ENCODE peak calls at places on chromosomes 2 and 18, in nine cellular contexts. V is aorta; H is HepG2; N is transverse colon; R is CD8-positive, alpha-beta memory T cell; F is left ventricle myocardium inferior; A is PC-3; J is upper lobe of right lung; X is hepatocyte. D is an unnamed sample. For H3K27me3, H3K9me3 and H3K4me1, the result is how much of the 10 kb centered on the place peaks cover.

GRCh38 chr2:152822669-152823068 is 104.2 kb downstream of the ARL6IP6 start:
- DNase-seq in V (no peak), H (no peak), N (no peak), R (no peak), F (no peak), A (no peak), J (no peak), X (peak), D (no peak)

GRCh38 chr2:237917696-237918374 is 49.0 kb upstream of the UBE2F start:
- DNase-seq in V (no peak), H (no peak), N (no peak), R (no peak), F (no peak), A (no peak), J (no peak), X (no peak), D (no peak)

GRCh38 chr2:145530653-145531052 is 1010.7 kb upstream of the ZEB2 start:
- DNase-seq in V (no peak), H (no peak), N (no peak), R (no peak), F (no peak), A (peak), J (no peak), X (no peak), D (no peak)

GRCh38 chr2:134609924-134610498 is 108.8 kb downstream of the TMEM163 start:
- DNase-seq in V (no peak), H (no peak), N (no peak), R (no peak), F (no peak), A (no peak), J (no peak), X (no peak), D (no peak)

GRCh38 chr2:124810132-124810531 is 785.0 kb downstream of the CNTNAP5 start:
- DNase-seq in V (no peak), H (peak), N (peak), R (no peak), F (peak), A (peak), J (no peak), X (peak), D (no peak)

GRCh38 chr2:25340340-25340886 is 1.3 kb downstream of the DNMT3A start:
- DNase-seq in V (no peak), H (no peak), N (peak), R (no peak), F (peak), A (no peak), J (no peak), X (peak), D (peak)

GRCh38 chr2:33437297-33437696 is 39.2 kb upstream of the RASGRP3 start:
- DNase-seq in V (no peak), H (no peak), N (no peak), R (no peak), F (no peak), A (peak), J (no peak), X (no peak), D (no peak)

GRCh38 chr2:227436436-227436835 is 35.5 kb upstream of the AGFG1 start:
- DNase-seq in V (no peak), H (no peak), N (no peak), R (no peak), F (no peak), A (no peak), J (no peak), X (no peak), D (no peak)

GRCh38 chr2:216519154-216519762 is 20.6 kb downstream of the RPL37A start:
- DNase-seq in V (no peak), H (peak), N (peak), R (no peak), F (no peak), A (peak), J (no peak), X (peak), D (no peak)

GRCh38 chr2:45637440-45637839 is 14.0 kb upstream of the PRKCE start:
- DNase-seq in V (no peak), H (no peak), N (no peak), R (no peak), F (no peak), A (peak), J (no peak), X (no peak), D (no peak)

GRCh38 chr2:39661771-39662325 is 3.9 kb upstream of the TMEM178A start:
- DNase-seq in V (no peak), H (no peak), N (no peak), R (no peak), F (no peak), A (no peak), J (no peak), X (no peak), D (no peak)

GRCh38 chr2:98912221-98912851 is 23.7 kb downstream of the CRACDL start:
- DNase-seq in V (peak), H (no peak), N (no peak), R (no peak), F (no peak), A (peak), J (peak), X (peak), D (peak)

GRCh38 chr2:46358713-46359112 is 61.5 kb downstream of the EPAS1 start:
- DNase-seq in V (no peak), H (peak), N (no peak), R (no peak), F (no peak), A (no peak), J (no peak), X (no peak), D (no peak)

GRCh38 chr2:18988557-18989232 is 369.7 kb downstream of the OSR1 start:
- DNase-seq in V (no peak), H (no peak), N (no peak), R (no peak), F (no peak), A (no peak), J (no peak), X (no peak), D (no peak)

GRCh38 chr2:174967693-174968260 is 37.4 kb downstream of the CHN1 start:
- DNase-seq in V (no peak), H (no peak), N (no peak), R (no peak), F (no peak), A (no peak), J (no peak), X (no peak), D (no peak)

GRCh38 chr18:29430416-29430815 is 1253.5 kb upstream of the CDH2 start:
- DNase-seq in V (no peak), H (no peak), N (no peak), R (no peak), F (no peak), A (peak), J (no peak), X (no peak), D (no peak)

GRCh38 chr2:25103287-25103871 is 61.5 kb downstream of the EFR3B start:
- DNase-seq in V (no peak), H (no peak), N (no peak), R (no peak), F (no peak), A (peak), J (no peak), X (peak), D (no peak)

GRCh38 chr2:148674063-148675020 is 29.8 kb downstream of the EPC2 start:
- DNase-seq in V (no peak), H (peak), N (no peak), R (no peak), F (no peak), A (peak), J (no peak), X (peak), D (no peak)

GRCh38 chr18:44826418-44827259 is 146.0 kb downstream of the SETBP1 start:
- DNase-seq in V (peak), H (no peak), N (peak), R (no peak), F (peak), A (peak), J (no peak), X (peak), D (peak)

GRCh38 chr2:226956659-226957058 is 120.8 kb downstream of the RHBDD1 start:
- DNase-seq in V (no peak), H (peak), N (no peak), R (no peak), F (no peak), A (no peak), J (no peak), X (no peak), D (no peak)

GRCh38 chr2:38076250-38076709 is 329 bp upstream of the CYP1B1 start:
- DNase-seq in V (peak), H (no peak), N (peak), R (no peak), F (peak), A (peak), J (peak), X (peak), D (peak)

GRCh38 chr2:71464389-71464788 is 11.0 kb downstream of the DYSF start:
- DNase-seq in V (no peak), H (no peak), N (no peak), R (no peak), F (no peak), A (no peak), J (peak), X (no peak), D (no peak)
- H3K27me3 ChIP-seq in V (under half), H (half or more), N (half or more), R (under half), F (under half), A (under half), J (under half), X (half or more), D (under half)

GRCh38 chr18:47908523-47909039 is 21.9 kb downstream of the SMAD2 start:
- DNase-seq in V (no peak), H (no peak), N (no peak), R (no peak), F (no peak), A (no peak), J (no peak), X (no peak), D (no peak)

GRCh38 chr18:47906408-47906807 is 24.1 kb downstream of the SMAD2 start:
- DNase-seq in V (no peak), H (no peak), N (no peak), R (no peak), F (no peak), A (no peak), J (no peak), X (no peak), D (no peak)

GRCh38 chr18:47901624-47902362 is 28.7 kb downstream of the SMAD2 start:
- DNase-seq in V (no peak), H (no peak), N (no peak), R (no peak), F (no peak), A (no peak), J (no peak), X (no peak), D (no peak)

GRCh38 chr18:47899107-47899840 is 31.2 kb downstream of the SMAD2 start:
- DNase-seq in V (no peak), H (no peak), N (no peak), R (no peak), F (no peak), A (no peak), J (no peak), X (no peak), D (no peak)

DNA sequence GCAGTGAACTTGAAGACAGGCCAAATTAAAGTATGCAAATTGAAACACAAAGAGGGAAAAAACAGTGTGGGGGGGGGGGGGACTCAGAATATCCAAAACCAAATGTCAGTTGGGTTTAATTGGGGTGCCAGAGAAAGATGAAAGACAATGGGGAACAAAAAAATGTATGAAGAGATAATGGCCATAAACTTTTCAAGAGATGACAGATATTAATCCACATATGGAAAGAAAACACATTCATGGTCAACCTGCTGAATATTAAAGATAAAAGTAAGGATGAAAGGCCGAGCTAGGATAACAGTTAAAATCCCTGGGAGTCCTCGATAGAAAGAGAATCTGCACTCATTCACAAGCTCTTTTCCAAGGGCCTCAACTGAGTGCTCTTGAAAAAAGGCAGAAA is 26.6 kb downstream of the SMAD2 start:
- DNase-seq in V (no peak), H (no peak), N (no peak), R (no peak), F (no peak), A (no peak), J (no peak), X (no peak), D (no peak)
- H3K9me3 ChIP-seq in V (under half), H (under half), N (under half), R (under half), F (under half), A (under half), J (under half), X (under half), D (under half)

GRCh38 chr2:28399289-28399688 is 6.6 kb downstream of the FOSL2 start:
- DNase-seq in V (no peak), H (no peak), N (no peak), R (no peak), F (no peak), A (no peak), J (no peak), X (no peak), D (no peak)

GRCh38 chr2:28399946-28400345 is 7.3 kb downstream of the FOSL2 start:
- DNase-seq in V (no peak), H (no peak), N (no peak), R (peak), F (no peak), A (no peak), J (no peak), X (no peak), D (no peak)

GRCh38 chr2:28397043-28397381 is 4.4 kb downstream of the FOSL2 start:
- DNase-seq in V (no peak), H (no peak), N (no peak), R (no peak), F (no peak), A (no peak), J (no peak), X (no peak), D (no peak)

GRCh38 chr2:28400434-28400833 is 7.8 kb downstream of the FOSL2 start:
- DNase-seq in V (no peak), H (no peak), N (no peak), R (no peak), F (no peak), A (no peak), J (no peak), X (no peak), D (peak)

GRCh38 chr2:28398101-28398834 is 5.6 kb downstream of the FOSL2 start:
- DNase-seq in V (peak), H (no peak), N (no peak), R (no peak), F (no peak), A (no peak), J (no peak), X (no peak), D (no peak)
- H3K4me1 ChIP-seq in V (under half), H (under half), N (half or more), R (under half), F (half or more), A (under half), J (half or more), X (under half), D (half or more)

GRCh38 chr2:203672856-203673255 is 33.6 kb upstream of the CD28 start:
- DNase-seq in V (no peak), H (no peak), N (no peak), R (no peak), F (no peak), A (no peak), J (no peak), X (no peak), D (no peak)

GRCh38 chr2:203673933-203674332 is 32.5 kb upstream of the CD28 start:
- DNase-seq in V (no peak), H (no peak), N (peak), R (no peak), F (no peak), A (no peak), J (no peak), X (no peak), D (peak)

GRCh38 chr2:203678971-203679370 is 27.5 kb upstream of the CD28 start:
- DNase-seq in V (no peak), H (no peak), N (no peak), R (no peak), F (no peak), A (peak), J (no peak), X (no peak), D (no peak)

GRCh38 chr2:203671876-203672275 is 34.6 kb upstream of the CD28 start:
- DNase-seq in V (no peak), H (no peak), N (no peak), R (no peak), F (no peak), A (no peak), J (no peak), X (no peak), D (no peak)

GRCh38 chr2:203675086-203675485 is 31.4 kb upstream of the CD28 start:
- DNase-seq in V (no peak), H (no peak), N (no peak), R (no peak), F (no peak), A (peak), J (no peak), X (no peak), D (no peak)
- H3K27me3 ChIP-seq in V (under half), H (under half), N (under half), R (under half), F (under half), A (under half), J (under half), X (under half), D (under half)

DNA sequence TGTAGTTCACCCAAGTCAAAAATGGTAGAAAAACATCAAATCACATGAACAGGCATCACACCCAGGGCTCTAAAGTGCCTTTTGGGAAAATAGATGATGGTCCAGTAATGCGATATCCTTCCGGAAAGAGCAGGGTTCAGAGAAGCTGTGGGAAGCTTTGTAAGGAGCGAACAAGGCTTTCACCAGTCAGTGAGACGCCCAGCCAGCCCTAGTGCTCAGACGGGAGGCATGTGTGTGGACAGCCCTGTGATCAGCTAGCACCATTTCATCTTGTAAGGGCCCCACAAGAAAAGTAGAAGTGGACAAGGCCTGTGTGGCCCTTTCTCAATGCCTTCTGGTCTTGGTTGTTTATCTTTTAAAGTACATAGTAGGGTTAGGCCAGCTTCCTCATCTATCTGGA is 76.1 kb downstream of the SMIM21 start:
- DNase-seq in V (no peak), H (no peak), N (no peak), R (no peak), F (no peak), A (no peak), J (no peak), X (no peak), D (no peak)
- H3K9me3 ChIP-seq in V (under half), H (under half), N (under half), R (under half), F (under half), A (under half), J (under half), X (under half), D (under half)